ENCODE peak calls at places on chromosomes 13 and 19, in eight cellular contexts. B, M, T, L, A, O, X and D are unnamed samples.

GRCh38 chr19:41542622-41543021 is 33.3 kb upstream of the CEACAM21 start:
- DNase-seq in B (no peak), M (no peak), T (no peak), L (no peak), A (no peak), O (no peak), X (no peak), D (no peak)

GRCh38 chr19:31127132-31127967 is 221.9 kb downstream of the TSHZ3 start:
- DNase-seq in B (no peak), M (no peak), T (no peak), L (peak; percentile 65), A (no peak), O (no peak), X (no peak), D (peak; percentile 61)

GRCh38 chr13:75180805-75181455 is 301.0 kb downstream of the TBC1D4 start:
- DNase-seq in B (no peak), M (no peak), T (no peak), L (peak; percentile 25), A (no peak), O (no peak), X (no peak), D (no peak)

GRCh38 chr19:45130888-45131615 is 29.7 kb downstream of the NKPD1 start:
- DNase-seq in B (peak; percentile 97), M (no peak), T (no peak), L (no peak), A (no peak), O (no peak), X (peak; percentile 79), D (no peak)

GRCh38 chr13:94569615-94570014 is 26.3 kb downstream of the TGDS start:
- DNase-seq in B (no peak), M (no peak), T (no peak), L (no peak), A (no peak), O (no peak), X (no peak), D (no peak)

GRCh38 chr19:12838893-12839656 is 760 bp downstream of the MAST1 start:
- DNase-seq in B (no peak), M (no peak), T (no peak), L (no peak), A (no peak), O (no peak), X (no peak), D (no peak)

GRCh38 chr19:1206733-1207301 is 1.2 kb downstream of the STK11 start:
- DNase-seq in B (no peak), M (no peak), T (no peak), L (no peak), A (no peak), O (no peak), X (no peak), D (no peak)

GRCh38 chr19:6006896-6007295 is 29.0 kb upstream of the RANBP3 start:
- DNase-seq in B (no peak), M (no peak), T (no peak), L (no peak), A (no peak), O (no peak), X (no peak), D (no peak)

GRCh38 chr13:24083141-24083540 is 77.4 kb upstream of the SPATA13 start:
- DNase-seq in B (no peak), M (no peak), T (no peak), L (no peak), A (no peak), O (no peak), X (no peak), D (no peak)

GRCh38 chr19:2680808-2681207 is 21.7 kb downstream of the GNG7 start:
- DNase-seq in B (no peak), M (no peak), T (no peak), L (no peak), A (no peak), O (no peak), X (no peak), D (no peak)

GRCh38 chr13:38900188-38900587 is 90.4 kb downstream of the STOML3 start:
- DNase-seq in B (no peak), M (no peak), T (no peak), L (no peak), A (no peak), O (no peak), X (no peak), D (no peak)

GRCh38 chr13:48412100-48412556 is 785 bp downstream of the LPAR6 start:
- DNase-seq in B (no peak), M (no peak), T (no peak), L (peak; percentile 44), A (peak; percentile 12), O (no peak), X (no peak), D (no peak)

GRCh38 chr19:53553865-53554791 is 16.2 kb downstream of the ZNF331 start:
- DNase-seq in B (peak; percentile 84), M (peak; percentile 75), T (no peak), L (peak; percentile 94), A (no peak), O (peak; percentile 51), X (no peak), D (peak; percentile 76)

GRCh38 chr19:47444388-47444821 is 25.1 kb upstream of the MEIS3 start:
- DNase-seq in B (no peak), M (no peak), T (peak; percentile 50), L (no peak), A (no peak), O (no peak), X (no peak), D (no peak)

GRCh38 chr13:112928020-112928931 is 40.7 kb upstream of the MCF2L start:
- DNase-seq in B (no peak), M (no peak), T (no peak), L (peak; percentile 4), A (no peak), O (no peak), X (no peak), D (no peak)

GRCh38 chr19:41449079-41449864 is 6.3 kb downstream of the ERICH4 start:
- DNase-seq in B (peak; percentile 30), M (peak; percentile 24), T (no peak), L (peak; percentile 84), A (peak; percentile 65), O (no peak), X (no peak), D (peak; percentile 33)

GRCh38 chr13:60094385-60095088 is 69.2 kb downstream of the DIAPH3 start:
- DNase-seq in B (peak; percentile 12), M (no peak), T (no peak), L (no peak), A (no peak), O (no peak), X (no peak), D (no peak)

GRCh38 chr13:28384789-28385188 is 110.1 kb downstream of the FLT1 start:
- DNase-seq in B (no peak), M (no peak), T (no peak), L (no peak), A (no peak), O (no peak), X (no peak), D (no peak)

GRCh38 chr19:2723747-2724146 is 2.6 kb upstream of the DIRAS1 start:
- DNase-seq in B (no peak), M (no peak), T (no peak), L (no peak), A (no peak), O (no peak), X (no peak), D (no peak)

GRCh38 chr19:53944933-53945332 is 17.8 kb upstream of the CACNG8 start:
- DNase-seq in B (no peak), M (no peak), T (no peak), L (no peak), A (no peak), O (no peak), X (no peak), D (no peak)

GRCh38 chr19:13832096-13832495 is 36.9 kb downstream of the ZSWIM4 start:
- DNase-seq in B (no peak), M (no peak), T (no peak), L (no peak), A (no peak), O (no peak), X (no peak), D (no peak)

GRCh38 chr19:7911509-7912143 is 3.0 kb upstream of the TGFBR3L start:
- DNase-seq in B (no peak), M (no peak), T (no peak), L (no peak), A (no peak), O (no peak), X (no peak), D (no peak)

GRCh38 chr13:76512676-76513277 is 373.4 kb downstream of the KCTD12 start:
- DNase-seq in B (peak; percentile 69), M (no peak), T (no peak), L (peak; percentile 76), A (no peak), O (no peak), X (no peak), D (peak; percentile 79)

GRCh38 chr19:37953576-37954303 is 46.7 kb downstream of the SIPA1L3 start:
- DNase-seq in B (no peak), M (no peak), T (no peak), L (peak; percentile 50), A (no peak), O (no peak), X (no peak), D (no peak)

GRCh38 chr19:42088471-42089190 is 12.7 kb downstream of the ZNF574 start:
- DNase-seq in B (no peak), M (no peak), T (no peak), L (peak; percentile 72), A (no peak), O (no peak), X (no peak), D (peak; percentile 34)

GRCh38 chr13:109191422-109191821 is 562.0 kb downstream of the MYO16 start:
- DNase-seq in B (no peak), M (no peak), T (no peak), L (peak; percentile 26), A (no peak), O (no peak), X (no peak), D (no peak)

GRCh38 chr13:111954681-111955411 is 112.1 kb upstream of the SOX1 start:
- DNase-seq in B (no peak), M (no peak), T (peak; percentile 10), L (no peak), A (peak; percentile 22), O (no peak), X (no peak), D (no peak)